ENCODE peak calls at places on chromosomes 3 and 15, in seven cellular contexts. H is occipital lobe; Z is RWPE1; F is adipocyte; N is stimulated activated CD8-positive, alpha-beta memory T cell treated with anti-CD3 and anti-CD28 coated beads, Interleukin-4, amount 100 ng/mL, for 4 hours; W is NCI-H2029; R is cardiac fibroblast. M is an unnamed sample.

GRCh38 chr3:197337656-197338055 is 39.2 kb upstream of the DLG1 start:
- DNase-seq in Z (no peak), N (no peak), R (no peak), F (no peak), W (no peak), H (no peak), M (peak)

GRCh38 chr15:78565951-78566774 is 843 bp downstream of the CHRNA5 start:
- DNase-seq in R (peak), H (no peak), W (no peak), Z (peak), F (peak), N (no peak), M (peak)

GRCh38 chr3:139916271-139916670 is 18.7 kb upstream of the CLSTN2 start:
- DNase-seq in R (no peak), N (no peak), H (no peak), Z (no peak), W (no peak), F (no peak), M (no peak)

GRCh38 chr3:10744098-10744465 is 71.9 kb upstream of the SLC6A11 start:
- DNase-seq in W (no peak), R (no peak), H (no peak), F (no peak), Z (no peak), N (no peak), M (peak)

GRCh38 chr3:65914032-65914739 is 124.5 kb downstream of the MAGI1 start:
- DNase-seq in N (no peak), H (no peak), R (peak), F (no peak), W (no peak), Z (no peak), M (no peak)

GRCh38 chr3:32782417-32782816 is 35.4 kb upstream of the TRIM71 start:
- DNase-seq in H (no peak), N (no peak), Z (no peak), W (no peak), R (no peak), F (no peak), M (no peak)

GRCh38 chr15:66592505-66593218 is 26.9 kb upstream of the LCTL start:
- DNase-seq in H (no peak), R (no peak), Z (no peak), N (no peak), W (no peak), F (no peak), M (no peak)

GRCh38 chr3:151556591-151556990 is 95.7 kb upstream of the IGSF10 start:
- DNase-seq in W (no peak), H (no peak), N (no peak), F (no peak), R (no peak), Z (no peak), M (no peak)

GRCh38 chr15:96306321-96306720 is 24.2 kb upstream of the NR2F2 start:
- DNase-seq in Z (no peak), H (no peak), N (no peak), W (no peak), F (no peak), R (no peak), M (peak)

GRCh38 chr15:44535509-44536297 is 1.2 kb upstream of the EIF3J start:
- DNase-seq in Z (peak), F (no peak), W (no peak), R (no peak), H (no peak), N (no peak), M (peak)

GRCh38 chr3:150602426-150603089 is 563 bp upstream of the SELENOT start:
- DNase-seq in R (no peak), F (no peak), W (no peak), H (no peak), Z (no peak), N (no peak), M (peak)

GRCh38 chr15:62769604-62770003 is 272.9 kb upstream of the TPM1 start:
- DNase-seq in N (no peak), Z (peak), R (peak), H (no peak), F (no peak), W (no peak), M (peak)

GRCh38 chr3:107988464-107989156 is 102.2 kb downstream of the CD47 start:
- DNase-seq in W (no peak), H (no peak), Z (peak), N (no peak), F (peak), R (peak), M (peak)

GRCh38 chr15:36414670-36415069 is 164.8 kb upstream of the CDIN1 start:
- DNase-seq in W (no peak), Z (no peak), F (no peak), R (peak), N (no peak), H (no peak), M (peak)

GRCh38 chr3:182682263-182683229 is 110.8 kb upstream of the ATP11B start:
- DNase-seq in R (peak), H (peak), Z (peak), F (peak), N (peak), W (peak), M (peak)

GRCh38 chr15:72358121-72358520 is 17.7 kb downstream of the HEXA start:
- DNase-seq in N (no peak), H (no peak), R (no peak), W (no peak), Z (no peak), F (no peak), M (no peak)

GRCh38 chr15:56215769-56216168 is 27.9 kb downstream of the RFX7 start:
- DNase-seq in N (no peak), R (peak), W (peak), Z (no peak), H (no peak), F (peak), M (no peak)

GRCh38 chr3:194472290-194472920 is 14.4 kb downstream of the ATP13A3 start:
- DNase-seq in Z (peak), W (peak), R (peak), H (no peak), F (peak), N (no peak), M (peak)

GRCh38 chr3:122942937-122943827 is 84.4 kb downstream of the SEMA5B start:
- DNase-seq in W (peak), H (peak), R (peak), N (no peak), F (peak), Z (peak), M (peak)

GRCh38 chr15:32718822-32719716 is 1.3 kb downstream of the GREM1 start:
- DNase-seq in W (peak), R (peak), F (peak), H (no peak), N (no peak), Z (no peak), M (peak)

GRCh38 chr3:151584603-151585002 is 123.7 kb upstream of the IGSF10 start:
- DNase-seq in Z (no peak), W (no peak), R (peak), H (no peak), N (no peak), F (no peak), M (peak)

GRCh38 chr15:68646156-68646555 is 67.4 kb downstream of the CORO2B start:
- DNase-seq in W (no peak), R (no peak), N (no peak), F (no peak), Z (no peak), H (peak), M (no peak)

GRCh38 chr15:60590935-60591490 is 112.1 kb upstream of the ICE2 start:
- DNase-seq in N (no peak), W (no peak), R (peak), F (peak), Z (peak), H (peak), M (peak)

GRCh38 chr3:179107617-179108016 is 36.0 kb upstream of the ZMAT3 start:
- DNase-seq in R (peak), N (no peak), W (no peak), Z (no peak), H (no peak), F (no peak), M (no peak)

GRCh38 chr15:92954578-92954977 is 54.5 kb downstream of the CHD2 start:
- DNase-seq in F (no peak), Z (no peak), N (no peak), R (peak), H (no peak), W (no peak), M (peak)

GRCh38 chr3:190384241-190384863 is 3.6 kb upstream of the CLDN16 start:
- DNase-seq in Z (peak), W (no peak), F (peak), H (no peak), N (no peak), R (peak), M (peak)

GRCh38 chr3:42351221-42351620 is 59.2 kb downstream of the LYZL4 start:
- DNase-seq in H (no peak), R (peak), F (peak), W (no peak), Z (no peak), N (no peak), M (no peak)

M was measured in epithelial cell of esophagus.